ENCODE peak calls at places on chromosome 13, in five cellular contexts. I is aorta; X is heart left ventricle; T is naive thymus-derived CD4-positive, alpha-beta T cell; F is neuronal stem cell. W is an unnamed sample.

GRCh38 chr13:33323766-33324525 is 38.4 kb upstream of the STARD13 start:
- DNase-seq in I (no peak), X (no peak), T (no peak), F (no peak), W (no peak)

GRCh38 chr13:28805193-28805819 is 14.8 kb upstream of the MTUS2 start:
- DNase-seq in T (no peak), F (no peak), X (no peak), I (peak; percentile 71), W (no peak)

GRCh38 chr13:90105881-90106496 is 1241.5 kb upstream of the MIR17HG start:
- DNase-seq in X (no peak), I (no peak), F (no peak), T (no peak), W (no peak)

GRCh38 chr13:29125934-29126424 is 305.8 kb downstream of the MTUS2 start:
- DNase-seq in X (no peak), T (no peak), F (no peak), I (no peak), W (no peak)

GRCh38 chr13:54226866-54227265 is 1198.3 kb downstream of the OLFM4 start:
- DNase-seq in T (no peak), I (no peak), X (no peak), F (no peak), W (no peak)

GRCh38 chr13:90868321-90868920 is 479.1 kb upstream of the MIR17HG start:
- DNase-seq in T (no peak), F (peak; percentile 17), X (no peak), I (no peak), W (no peak)

GRCh38 chr13:25249001-25249543 is 38.2 kb downstream of the MTMR6 start:
- DNase-seq in F (no peak), X (no peak), I (no peak), T (no peak), W (no peak)

GRCh38 chr13:43587376-43587775 is 199.4 kb downstream of the ENOX1 start:
- DNase-seq in X (no peak), I (no peak), F (no peak), T (no peak), W (no peak)

GRCh38 chr13:91576590-91576989 is 178.2 kb downstream of the GPC5 start:
- DNase-seq in T (no peak), I (no peak), F (no peak), X (no peak), W (no peak)

GRCh38 chr13:114286808-114287207 is 5.4 kb downstream of the UPF3A start:
- DNase-seq in X (no peak), T (no peak), I (no peak), F (no peak), W (no peak)

GRCh38 chr13:98301721-98302120 is 124.7 kb upstream of the RNF113B start:
- DNase-seq in F (no peak), T (no peak), I (no peak), X (no peak), W (peak; percentile 49)

GRCh38 chr13:71606818-71607217 is 260.2 kb downstream of the DACH1 start:
- DNase-seq in X (no peak), I (no peak), F (no peak), T (no peak), W (no peak)

GRCh38 chr13:28412981-28413380 is 81.9 kb downstream of the FLT1 start:
- DNase-seq in I (no peak), X (peak; percentile 78), T (no peak), F (no peak), W (no peak)

GRCh38 chr13:38167164-38167822 is 182.4 kb upstream of the UFM1 start:
- DNase-seq in T (no peak), X (no peak), I (no peak), F (no peak), W (no peak)

DNA sequence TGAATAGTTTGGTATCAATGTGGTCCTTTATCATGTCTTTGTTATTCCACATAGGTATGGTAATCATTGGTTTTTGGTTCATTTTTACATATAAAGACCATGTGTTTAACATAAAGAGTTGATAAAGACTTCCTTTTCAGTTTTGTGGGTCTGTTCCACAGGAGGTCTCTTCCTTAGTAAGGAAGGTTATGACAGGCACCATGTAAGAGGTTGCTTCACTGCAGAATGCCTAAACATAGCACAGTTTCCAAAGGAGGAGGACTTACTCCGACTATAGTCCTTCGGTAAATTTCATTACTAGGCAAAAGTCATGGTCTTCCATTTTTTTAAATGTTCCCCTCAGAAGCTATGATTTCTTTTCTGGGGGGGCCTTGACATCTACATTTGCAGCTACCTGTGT is 27.1 kb upstream of the PCDH17 start:
- DNase-seq in F (no peak), T (no peak), I (no peak), X (no peak), W (no peak)
- H3K9me3 ChIP-seq in F (no peaks in the 10 kb centered on the region), T (no peaks in the 10 kb centered on the region), I (no peaks in the 10 kb centered on the region), X (no peaks in the 10 kb centered on the region), W (no peaks in the 10 kb centered on the region)

GRCh38 chr13:51728275-51728673 is 75.7 kb downstream of the DHRS12 start:
- DNase-seq in F (no peak), T (no peak), I (no peak), X (no peak), W (no peak)

GRCh38 chr13:51729853-51730553 is 74.0 kb downstream of the DHRS12 start:
- DNase-seq in F (no peak), X (no peak), I (peak; percentile 76), T (no peak), W (peak; percentile 62)

GRCh38 chr13:51730927-51731326 is 73.0 kb downstream of the DHRS12 start:
- DNase-seq in I (no peak), T (no peak), X (no peak), F (no peak), W (no peak)

GRCh38 chr13:51727634-51728274 is 76.2 kb downstream of the DHRS12 start:
- DNase-seq in I (no peak), F (no peak), X (no peak), T (no peak), W (no peak)

DNA sequence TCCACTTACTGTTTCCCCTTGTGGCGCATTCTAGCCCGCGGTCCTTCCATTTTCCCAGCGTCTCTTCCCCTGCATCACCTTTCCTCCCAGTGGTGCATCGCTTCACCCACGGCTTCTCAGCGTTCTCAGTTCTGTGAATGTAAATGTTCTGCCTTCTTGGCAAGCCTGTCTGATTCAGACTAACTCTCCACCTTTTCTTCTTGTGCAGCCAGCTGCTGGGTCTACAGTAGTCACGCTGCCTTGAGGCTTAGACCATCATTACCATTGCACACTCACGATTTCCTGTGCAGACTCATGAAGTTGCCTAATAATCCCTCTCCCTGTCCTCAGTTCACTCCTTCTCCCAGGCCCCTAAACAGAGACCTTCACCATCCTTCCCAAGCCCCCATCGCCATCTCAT is 75.0 kb downstream of the DHRS12 start:
- DNase-seq in X (no peak), I (no peak), F (no peak), T (no peak), W (peak; percentile 17)
- H3K4me3 ChIP-seq in X (no peak overlapping the region), I (no peak overlapping the region), F (no peak overlapping the region), T (no peak overlapping the region), W (no peak overlapping the region)

DNA sequence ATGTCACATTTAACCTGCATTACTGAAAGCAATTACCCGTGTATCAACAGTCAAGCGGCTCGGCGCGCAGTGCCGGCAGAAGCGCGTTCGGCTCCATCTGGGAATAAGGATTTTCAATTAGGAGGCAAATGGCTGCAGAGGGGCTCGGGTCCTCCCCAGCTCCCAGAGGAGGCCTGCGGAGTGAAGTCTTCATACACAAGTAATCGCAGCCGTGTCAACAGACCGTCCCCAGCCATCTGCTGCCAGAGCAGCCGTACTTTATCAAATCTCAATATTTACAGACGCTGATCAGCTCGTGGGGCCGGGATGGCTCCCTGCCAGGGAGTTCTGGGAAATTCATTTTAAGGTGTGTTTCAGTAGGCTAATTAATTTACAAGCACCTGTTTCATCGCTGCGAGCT is 252.5 kb downstream of the TEX29 start:
- DNase-seq in F (no peak), T (no peak), X (no peak), I (no peak), W (no peak)
- H3K27me3 ChIP-seq in F (no peaks in the 10 kb centered on the region), T (no peaks in the 10 kb centered on the region), X (no peaks in the 10 kb centered on the region), I (no peaks in the 10 kb centered on the region), W (no peaks in the 10 kb centered on the region)

GRCh38 chr13:61760102-61760501 is 344.5 kb upstream of the PCDH20 start:
- DNase-seq in F (no peak), X (no peak), I (no peak), T (no peak), W (no peak)

GRCh38 chr13:61751039-61751438 is 335.4 kb upstream of the PCDH20 start:
- DNase-seq in T (no peak), X (no peak), F (no peak), I (no peak), W (no peak)

GRCh38 chr13:61761690-61762089 is 346.0 kb upstream of the PCDH20 start:
- DNase-seq in X (no peak), T (no peak), F (no peak), I (no peak), W (no peak)

GRCh38 chr13:61756031-61756430 is 340.4 kb upstream of the PCDH20 start:
- DNase-seq in T (no peak), I (no peak), F (no peak), X (no peak), W (no peak)
- H3K9me3 ChIP-seq in T (no peaks in the 10 kb centered on the region), I (no peaks in the 10 kb centered on the region), F (no peaks in the 10 kb centered on the region), X (peaks cover 9% of the 10 kb centered on the region), W (no peaks in the 10 kb centered on the region)

GRCh38 chr13:50810998-50811397 is 32.5 kb downstream of the DLEU7 start:
- DNase-seq in T (no peak), I (no peak), X (no peak), F (no peak), W (no peak)

GRCh38 chr13:50810468-50810867 is 33.0 kb downstream of the DLEU7 start:
- DNase-seq in I (no peak), F (no peak), T (no peak), X (no peak), W (no peak)

GRCh38 chr13:50805805-50806204 is 37.7 kb downstream of the DLEU7 start:
- DNase-seq in X (no peak), I (no peak), F (no peak), T (no peak), W (no peak)

GRCh38 chr13:50812242-50812641 is 31.2 kb downstream of the DLEU7 start:
- DNase-seq in X (no peak), F (no peak), T (no peak), I (no peak), W (no peak)

DNA sequence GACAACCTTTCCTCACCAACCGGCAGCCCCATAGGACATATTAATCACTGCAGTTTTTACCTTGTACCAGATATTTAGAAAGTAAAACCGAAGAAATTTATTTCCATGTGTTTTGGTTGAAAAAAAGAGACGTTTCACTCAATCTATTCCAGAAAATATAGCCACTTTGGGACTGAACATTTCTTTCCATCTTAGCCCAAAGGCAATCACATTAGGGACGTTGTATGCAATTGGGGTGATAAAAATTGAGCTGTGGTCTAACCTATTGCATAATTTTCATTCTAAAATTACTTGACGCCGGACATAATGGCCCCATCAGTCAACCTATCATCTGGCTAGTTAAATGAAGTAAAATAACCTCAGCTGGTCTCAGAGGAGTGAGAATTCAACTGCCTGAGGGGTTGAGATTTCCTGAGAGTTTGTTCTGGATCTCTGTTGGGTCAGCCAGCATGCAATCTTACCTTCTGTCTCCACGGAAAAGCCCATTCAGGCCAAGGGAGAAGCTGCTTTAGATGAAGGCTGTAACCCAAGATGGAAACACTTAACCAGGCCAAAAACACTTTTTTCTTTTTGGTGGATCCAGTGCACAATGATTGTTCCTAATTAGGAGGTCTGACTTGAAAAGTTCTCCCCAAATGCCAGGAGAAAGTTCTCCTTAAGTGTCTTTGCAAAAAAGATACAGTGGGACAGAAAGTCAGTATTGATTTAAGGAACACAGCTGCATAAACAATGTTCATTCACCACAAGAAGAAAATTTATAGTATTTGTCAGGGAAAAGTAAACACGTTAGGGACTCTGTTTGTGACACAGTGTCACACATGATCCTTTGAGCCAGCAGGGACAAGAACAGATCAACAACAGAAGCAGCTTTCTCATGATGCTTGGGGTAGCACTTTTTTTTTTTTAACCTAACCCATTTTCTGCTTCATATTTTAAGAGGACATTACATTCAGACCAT is 34.1 kb downstream of the DLEU7 start:
- DNase-seq in I (no peak), X (no peak), T (no peak), F (no peak), W (no peak)
- H3K4me3 ChIP-seq in I (no peak overlapping the region), X (no peak overlapping the region), T (no peak overlapping the region), F (no peak overlapping the region), W (no peak overlapping the region)

GRCh38 chr13:96503481-96503880 is 413.6 kb downstream of the HS6ST3 start:
- DNase-seq in T (no peak), I (no peak), X (no peak), F (no peak), W (no peak)
- H3K27me3 ChIP-seq in T (no peaks in the 10 kb centered on the region), I (no peaks in the 10 kb centered on the region), X (no peaks in the 10 kb centered on the region), F (no peaks in the 10 kb centered on the region), W (no peaks in the 10 kb centered on the region)